ENCODE peak calls at places on chromosomes 16 and 17, in ten cellular contexts. F is right cardiac atrium; Y is naive B cell; B is Right ventricle myocardium superior; A is T-helper 17 cell; R is upper lobe of left lung; P is omental fat pad; E is stimulated activated effector memory CD8-positive, alpha-beta T cell treated with anti-CD3 and anti-CD28 coated beads, Interleukin-12 subunit alpha, Interleukin-12 subunit beta, amount 100 ng/mL, for 72 hours; Q is psoas muscle; N is left cardiac atrium. T is an unnamed sample.

GRCh38 chr17:76239538-76240274 is 587 bp downstream of the RNF157 start:
- ATAC-seq in P (peak), F (peak), Q (peak), N (peak), Y (peak), R (no peak), A (no peak), E (peak), B (peak), T (no peak)

GRCh38 chr16:85733155-85733838 is 17.6 kb downstream of the C16orf74 start:
- ATAC-seq in F (no peak), P (no peak), B (no peak), N (no peak), E (no peak), Y (no peak), Q (no peak), R (peak), A (no peak), T (no peak)

GRCh38 chr16:67246081-67246944 is 968 bp downstream of the FHOD1 start:
- ATAC-seq in Q (peak), B (peak), Y (no peak), R (peak), A (no peak), N (peak), F (peak), E (peak), P (peak), T (peak)

GRCh38 chr17:56598471-56598870 is 5.0 kb downstream of the NOG start:
- ATAC-seq in F (no peak), Q (no peak), P (no peak), B (no peak), R (no peak), Y (no peak), E (no peak), N (no peak), A (no peak), T (no peak)

GRCh38 chr17:15900871-15901270 is 44.1 kb upstream of the ADORA2B start:
- ATAC-seq in F (no peak), Y (no peak), E (no peak), R (no peak), Q (no peak), A (no peak), P (no peak), N (no peak), B (no peak), T (no peak)

GRCh38 chr16:12341423-12341822 is 364.9 kb downstream of the SNX29 start:
- ATAC-seq in Q (peak), Y (no peak), N (peak), F (no peak), B (no peak), P (no peak), E (peak), R (no peak), A (no peak), T (no peak)

GRCh38 chr17:41919165-41919817 is 540 bp upstream of the ACLY start:
- ATAC-seq in Q (peak), E (peak), Y (no peak), P (peak), A (no peak), R (peak), B (peak), F (peak), N (peak), T (peak)

GRCh38 chr17:80224683-80225082 is 4.5 kb downstream of the SLC26A11 start:
- ATAC-seq in R (no peak), Q (no peak), A (no peak), B (no peak), N (no peak), E (no peak), F (no peak), Y (no peak), P (no peak), T (no peak)

GRCh38 chr16:85460252-85460982 is 152.7 kb upstream of the GSE1 start:
- ATAC-seq in N (no peak), F (peak), Q (no peak), R (no peak), E (no peak), Y (no peak), A (no peak), P (peak), B (no peak), T (peak)

GRCh38 chr17:69480197-69480596 is 65.7 kb downstream of the MAP2K6 start:
- ATAC-seq in N (no peak), B (peak), Y (no peak), A (no peak), F (peak), P (no peak), E (no peak), R (no peak), Q (peak), T (peak)

GRCh38 chr16:68668266-68668665 is 23.2 kb downstream of the CDH3 start:
- ATAC-seq in Q (no peak), A (no peak), F (no peak), E (peak), B (no peak), N (no peak), R (no peak), P (no peak), Y (no peak), T (no peak)

GRCh38 chr16:53912155-53912554 is 208.2 kb downstream of the FTO start:
- ATAC-seq in Y (no peak), R (no peak), E (peak), N (peak), A (peak), Q (no peak), P (no peak), F (no peak), B (no peak), T (no peak)